ENCODE peak calls at places on chromosomes 4 and X, in ten cellular contexts. W is kidney, E is GM23338, G is chondrocyte, J is lower lobe of right lung, I is endodermal cell, Z is pancreas, F is breast epithelium, B is fibroblast of lung, C is choroid plexus epithelial cell. Q is an unnamed sample.

GRCh38 chr4:141215030-141215429 is 5.7 kb upstream of the ZNF330 start:
- DNase-seq in W (no peak), E (no peak), G (no peak), J (no peak), I (no peak), Z (no peak), F (no peak), B (no peak), C (no peak), Q (no peak)

GRCh38 chrX:118975831-118976598 is 1.6 kb downstream of the LONRF3 start:
- DNase-seq in W (peak; percentile 91), E (peak; percentile 32), G (no peak), J (peak; percentile 90), I (peak; percentile 69), Z (peak; percentile 84), F (peak; percentile 56), B (peak; percentile 19), C (peak; percentile 13), Q (peak; percentile 34)

GRCh38 chrX:10381218-10381617 is 224.4 kb downstream of the CLCN4 start:
- DNase-seq in W (no peak), E (no peak), G (no peak), J (no peak), I (no peak), Z (no peak), F (no peak), B (no peak), C (no peak), Q (no peak)

GRCh38 chr4:26144526-26145167 is 176.2 kb upstream of the RBPJ start:
- DNase-seq in W (no peak), E (no peak), G (no peak), J (no peak), I (no peak), Z (no peak), F (no peak), B (peak; percentile 12), C (peak; percentile 44), Q (no peak)

GRCh38 chrX:149807747-149808458 is 26.2 kb downstream of the MAGEA9 start:
- DNase-seq in W (no peak), E (no peak), G (no peak), J (no peak), I (no peak), Z (peak; percentile 36), F (no peak), B (no peak), C (no peak), Q (no peak)

GRCh38 chr4:139171878-139172691 is 4.9 kb downstream of the ELF2 start:
- DNase-seq in W (no peak), E (peak; percentile 43), G (no peak), J (no peak), I (no peak), Z (no peak), F (no peak), B (peak; percentile 46), C (peak; percentile 72), Q (no peak)

GRCh38 chr4:4762909-4763814 is 96.3 kb upstream of the MSX1 start:
- DNase-seq in W (no peak), E (peak; percentile 59), G (peak; percentile 43), J (no peak), I (peak; percentile 91), Z (no peak), F (no peak), B (peak; percentile 49), C (peak; percentile 93), Q (no peak)

GRCh38 chr4:37054670-37055069 is 189.9 kb upstream of the NWD2 start:
- DNase-seq in W (no peak), E (peak; percentile 36), G (no peak), J (no peak), I (peak; percentile 77), Z (no peak), F (no peak), B (no peak), C (no peak), Q (peak; percentile 59)

GRCh38 chr4:23333946-23334878 is 555.6 kb downstream of the PPARGC1A start:
- DNase-seq in W (no peak), E (peak; percentile 85), G (no peak), J (no peak), I (peak; percentile 69), Z (no peak), F (no peak), B (peak; percentile 98), C (peak; percentile 49), Q (no peak)

GRCh38 chr4:23332266-23332665 is 557.6 kb downstream of the PPARGC1A start:
- DNase-seq in W (no peak), E (no peak), G (no peak), J (no peak), I (no peak), Z (no peak), F (no peak), B (no peak), C (no peak), Q (no peak)

GRCh38 chr4:23333556-23333945 is 556.3 kb downstream of the PPARGC1A start:
- DNase-seq in W (no peak), E (no peak), G (no peak), J (no peak), I (no peak), Z (no peak), F (no peak), B (peak; percentile 76), C (peak; percentile 13), Q (no peak)

DNA sequence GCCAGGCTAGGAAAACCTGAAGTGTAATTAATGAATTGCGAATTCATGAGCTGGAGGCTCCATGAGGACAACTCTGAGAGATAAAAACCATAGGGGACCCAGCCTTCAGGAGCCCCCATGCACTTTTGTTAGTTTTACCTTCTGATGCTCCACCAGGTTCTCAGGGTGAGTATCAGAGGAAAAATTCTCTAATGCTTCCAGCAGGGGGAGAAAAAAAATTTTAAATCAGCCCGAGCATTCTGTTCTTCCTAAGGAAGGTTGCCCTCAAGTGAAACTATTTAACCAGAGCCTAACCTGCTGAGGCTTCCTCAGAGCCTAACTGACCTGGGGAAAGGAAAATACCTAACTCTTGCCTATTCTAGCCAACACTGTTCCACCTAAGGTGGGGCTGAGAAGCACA is 552.6 kb downstream of the PPARGC1A start:
- DNase-seq in W (no peak), E (peak; percentile 62), G (no peak), J (no peak), I (peak; percentile 51), Z (no peak), F (no peak), B (no peak), C (no peak), Q (no peak)
- TF ChIP-seq CTCF in W (peak; percentile 18), E (peak; percentile 30), G (peak; percentile 67), J (no peak), I (peak; percentile 77), Z (no peak), F (no peak), B (no peak), C (peak; percentile 17), Q (peak; percentile 56)

GRCh38 chr4:24243641-24244040 is 340.7 kb downstream of the DHX15 start:
- DNase-seq in W (no peak), E (no peak), G (no peak), J (no peak), I (no peak), Z (no peak), F (no peak), B (no peak), C (no peak), Q (no peak)

GRCh38 chr4:24244663-24245519 is 339.5 kb downstream of the DHX15 start:
- DNase-seq in W (no peak), E (peak; percentile 34), G (no peak), J (no peak), I (no peak), Z (no peak), F (no peak), B (peak; percentile 85), C (no peak), Q (no peak)

GRCh38 chr4:24237709-24238108 is 346.6 kb downstream of the DHX15 start:
- DNase-seq in W (no peak), E (no peak), G (no peak), J (no peak), I (no peak), Z (no peak), F (no peak), B (no peak), C (no peak), Q (no peak)

GRCh38 chr4:24236532-24236931 is 346.7 kb upstream of the PPARGC1A start:
- DNase-seq in W (no peak), E (no peak), G (no peak), J (no peak), I (no peak), Z (no peak), F (no peak), B (no peak), C (no peak), Q (no peak)

DNA sequence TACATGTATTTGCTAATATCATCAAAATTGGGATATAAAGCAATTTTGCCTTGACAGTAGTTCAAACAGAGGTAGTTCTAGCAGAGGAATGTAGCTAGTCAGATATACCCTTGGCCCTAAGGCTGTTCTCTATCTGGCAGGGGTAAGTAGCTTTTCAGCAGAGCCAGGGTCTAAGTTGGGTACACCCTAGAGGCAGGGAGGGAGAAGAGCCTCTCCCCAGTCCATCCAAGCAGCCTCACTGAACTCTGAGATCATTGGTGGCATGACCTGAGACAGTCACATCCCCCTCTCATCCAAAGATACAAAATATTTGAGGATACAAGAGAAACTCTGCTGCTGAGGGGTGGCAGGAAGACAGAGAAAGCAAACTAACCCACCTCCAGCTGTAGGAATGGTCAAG is 343.7 kb downstream of the DHX15 start:
- DNase-seq in W (no peak), E (peak; percentile 44), G (no peak), J (no peak), I (peak; percentile 59), Z (no peak), F (no peak), B (no peak), C (no peak), Q (no peak)
- TF ChIP-seq CTCF in W (no peak), E (no peak), G (no peak), J (no peak), I (peak; percentile 64), Z (no peak), F (no peak), B (no peak), C (no peak), Q (no peak)

GRCh38 chr4:27861802-27862201 is 1001.2 kb downstream of the STIM2 start:
- DNase-seq in W (no peak), E (no peak), G (no peak), J (no peak), I (no peak), Z (no peak), F (no peak), B (peak; percentile 31), C (peak; percentile 42), Q (no peak)

GRCh38 chr4:27861381-27861787 is 1000.7 kb downstream of the STIM2 start:
- DNase-seq in W (no peak), E (peak; percentile 89), G (no peak), J (no peak), I (peak; percentile 81), Z (no peak), F (no peak), B (peak; percentile 51), C (peak; percentile 75), Q (no peak)
- TF ChIP-seq CTCF in W (peak; percentile 22), E (peak; percentile 90), G (peak; percentile 89), J (peak; percentile 34), I (peak; percentile 95), Z (no peak), F (peak; percentile 32), B (peak; percentile 51), C (peak; percentile 80), Q (no peak)

GRCh38 chr4:8265171-8265929 is 4.2 kb upstream of the HTRA3 start:
- DNase-seq in W (no peak), E (no peak), G (no peak), J (no peak), I (no peak), Z (peak; percentile 69), F (no peak), B (no peak), C (no peak), Q (no peak)

GRCh38 chr4:8267077-8267476 is 2.5 kb upstream of the HTRA3 start:
- DNase-seq in W (no peak), E (peak; percentile 87), G (no peak), J (peak; percentile 85), I (peak; percentile 90), Z (peak; percentile 85), F (no peak), B (peak; percentile 55), C (peak; percentile 60), Q (peak; percentile 76)

GRCh38 chr4:8266088-8266487 is 3.5 kb upstream of the HTRA3 start:
- DNase-seq in W (no peak), E (no peak), G (no peak), J (no peak), I (no peak), Z (no peak), F (no peak), B (no peak), C (no peak), Q (no peak)

GRCh38 chr4:8268211-8268610 is 1.3 kb upstream of the HTRA3 start:
- DNase-seq in W (no peak), E (no peak), G (no peak), J (no peak), I (no peak), Z (peak; percentile 39), F (no peak), B (no peak), C (no peak), Q (no peak)

DNA sequence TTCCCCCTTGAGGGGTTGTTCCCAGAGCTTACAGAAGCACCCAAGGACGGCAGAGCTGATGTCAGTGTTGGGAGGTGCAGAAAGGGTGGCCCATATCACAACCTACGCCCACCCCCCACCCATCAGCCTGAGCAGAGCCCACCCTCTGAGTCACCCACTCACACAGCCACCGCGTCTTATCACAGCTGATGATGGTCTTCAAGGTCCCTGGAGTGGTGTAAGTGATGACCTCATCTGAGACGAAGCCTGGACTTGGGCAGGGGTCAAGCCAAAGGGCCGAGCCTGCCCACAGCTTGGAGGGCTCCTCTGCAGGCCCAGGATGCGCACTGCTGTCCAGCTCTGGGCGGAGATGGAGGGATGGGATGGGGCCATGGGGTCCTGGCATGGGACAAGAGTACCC is 3.0 kb upstream of the HTRA3 start:
- DNase-seq in W (no peak), E (no peak), G (no peak), J (no peak), I (no peak), Z (peak; percentile 52), F (no peak), B (no peak), C (no peak), Q (no peak)
- TF ChIP-seq CTCF in W (no peak), E (no peak), G (no peak), J (no peak), I (no peak), Z (no peak), F (no peak), B (no peak), C (no peak), Q (no peak)

Q was measured in glutamatergic neuron.